ENCODE peak calls at places on chromosomes 11 and 22, in ten cellular contexts. D, A, Q, S, R, M, Z, K, E and L are unnamed samples.
A peak's percentile ranks its signal among the peaks of the same experiment; 100 is the strongest.

GRCh38 chr22:19665784-19666662 is 48.3 kb upstream of the SEPTIN5 start:
- DNase-seq in D (peak; percentile 34), A (no peak), Q (no peak), S (no peak), R (no peak), M (no peak), Z (no peak), K (no peak), E (no peak), L (no peak)

GRCh38 chr11:19907839-19908238 is 195.2 kb downstream of the NAV2 start:
- DNase-seq in D (no peak), A (no peak), Q (no peak), S (no peak), R (no peak), M (no peak), Z (no peak), K (no peak), E (peak; percentile 38), L (no peak)

GRCh38 chr11:78801161-78801884 is 226.7 kb upstream of the NARS2 start:
- DNase-seq in D (no peak), A (peak; percentile 92), Q (peak; percentile 43), S (peak; percentile 91), R (no peak), M (no peak), Z (no peak), K (no peak), E (no peak), L (no peak)

GRCh38 chr11:766106-766940 is 11.0 kb downstream of the GATD1 start:
- DNase-seq in D (no peak), A (no peak), Q (peak; percentile 51), S (no peak), R (no peak), M (no peak), Z (no peak), K (no peak), E (no peak), L (no peak)

GRCh38 chr22:19704355-19705015 is 9.8 kb upstream of the SEPTIN5 start:
- DNase-seq in D (no peak), A (no peak), Q (no peak), S (no peak), R (no peak), M (no peak), Z (no peak), K (no peak), E (no peak), L (no peak)

GRCh38 chr11:18526521-18527296 is at the start of gene TSG101:
- DNase-seq in D (peak; percentile 98), A (peak; percentile 90), Q (peak; percentile 97), S (peak; percentile 95), R (peak; percentile 95), M (peak; percentile 88), Z (peak; percentile 95), K (peak; percentile 94), E (peak; percentile 97), L (peak; percentile 93)

GRCh38 chr11:9462806-9463537 is 2.2 kb downstream of the ZNF143 start:
- DNase-seq in D (no peak), A (no peak), Q (peak; percentile 20), S (peak; percentile 9), R (no peak), M (no peak), Z (no peak), K (no peak), E (no peak), L (no peak)

GRCh38 chr22:31290494-31291402 is 1.5 kb downstream of the PIK3IP1 start:
- DNase-seq in D (peak; percentile 97), A (peak; percentile 88), Q (peak; percentile 89), S (peak; percentile 91), R (peak; percentile 95), M (peak; percentile 61), Z (peak; percentile 94), K (peak; percentile 98), E (peak; percentile 94), L (peak; percentile 97)

GRCh38 chr11:123316003-123316402 is 114.1 kb upstream of the GRAMD1B start:
- DNase-seq in D (no peak), A (peak; percentile 10), Q (no peak), S (peak; percentile 76), R (no peak), M (no peak), Z (no peak), K (no peak), E (no peak), L (no peak)

GRCh38 chr11:59413646-59414045 is 12.6 kb downstream of the OR5A2 start:
- DNase-seq in D (no peak), A (no peak), Q (no peak), S (no peak), R (no peak), M (no peak), Z (no peak), K (no peak), E (no peak), L (no peak)

GRCh38 chr22:46881373-46882118 is 119.1 kb downstream of the TBC1D22A start:
- DNase-seq in D (no peak), A (peak; percentile 14), Q (no peak), S (no peak), R (no peak), M (no peak), Z (peak; percentile 55), K (no peak), E (peak; percentile 70), L (no peak)

GRCh38 chr11:120133216-120134105 is 4.5 kb downstream of the TRIM29 start:
- DNase-seq in D (no peak), A (no peak), Q (no peak), S (no peak), R (no peak), M (no peak), Z (no peak), K (no peak), E (no peak), L (no peak)

GRCh38 chr22:26599505-26599904 is 9.6 kb upstream of the TPST2 start:
- DNase-seq in D (no peak), A (no peak), Q (no peak), S (no peak), R (no peak), M (no peak), Z (no peak), K (no peak), E (no peak), L (no peak)
- H3K27ac ChIP-seq in D (no peak overlapping the region), A (no peak overlapping the region), Q (no peak overlapping the region), S (no peak overlapping the region), R (no peak overlapping the region), M (no peak overlapping the region), Z (no peak overlapping the region), K (no peak overlapping the region), E (no peak overlapping the region), L (no peak overlapping the region)

GRCh38 chr22:29139965-29140782 is 65.5 kb upstream of the EMID1 start:
- DNase-seq in D (no peak), A (no peak), Q (no peak), S (peak; percentile 95), R (no peak), M (no peak), Z (no peak), K (no peak), E (no peak), L (no peak)
- H3K27ac ChIP-seq in D (no peak overlapping the region), A (no peak overlapping the region), Q (no peak overlapping the region), S (no peak overlapping the region), R (no peak overlapping the region), M (no peak overlapping the region), Z (peak overlapping the region; percentile 50), K (no peak overlapping the region), E (no peak overlapping the region), L (no peak overlapping the region)

DNA sequence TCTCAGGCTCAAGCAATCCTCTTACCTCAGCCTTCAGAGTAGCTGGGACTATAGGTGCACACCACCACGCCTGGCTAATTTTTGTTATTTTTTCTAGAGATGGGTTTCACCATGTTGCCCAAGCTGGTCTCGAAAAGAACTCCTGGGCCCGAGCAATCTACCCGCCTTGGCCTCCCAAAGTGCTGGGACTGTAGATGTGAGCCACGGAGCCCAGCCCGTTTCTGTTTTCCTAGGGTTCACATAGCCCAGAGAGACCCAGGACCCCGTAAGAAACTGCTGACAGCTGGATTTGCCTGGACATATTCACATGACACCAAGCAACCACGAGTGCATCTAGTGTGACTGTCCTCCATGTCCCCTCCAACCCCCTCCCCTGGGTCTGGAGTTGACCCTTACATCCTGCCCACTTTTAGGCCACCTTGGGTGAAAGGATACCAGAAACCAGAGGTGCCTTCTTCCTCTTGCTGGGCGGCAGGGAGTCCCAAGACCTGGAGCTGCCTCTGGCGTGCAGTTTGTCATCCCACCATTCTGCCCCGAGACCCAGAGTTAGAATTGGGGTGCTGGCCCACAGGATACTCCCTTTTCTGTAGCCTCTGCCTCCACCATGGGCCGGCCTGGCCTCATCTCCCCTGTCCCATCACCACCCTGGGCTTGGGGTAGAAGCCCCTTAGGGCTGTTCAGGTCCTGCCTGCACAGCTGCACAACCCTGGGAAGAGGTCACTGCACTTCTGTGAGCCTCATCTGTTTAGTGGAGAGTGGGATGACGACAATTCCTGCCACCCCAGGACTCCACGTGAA is 3.7 kb upstream of the RIN1 start:
- DNase-seq in D (no peak), A (no peak), Q (no peak), S (no peak), R (no peak), M (no peak), Z (no peak), K (no peak), E (peak; percentile 20), L (no peak)
- H3K27ac ChIP-seq in D (no peak overlapping the region), A (no peak overlapping the region), Q (no peak overlapping the region), S (no peak overlapping the region), R (no peak overlapping the region), M (no peak overlapping the region), Z (no peak overlapping the region), K (no peak overlapping the region), E (no peak overlapping the region), L (no peak overlapping the region)

GRCh38 chr11:69102161-69102695 is 53.5 kb downstream of the TPCN2 start:
- DNase-seq in D (no peak), A (no peak), Q (no peak), S (no peak), R (no peak), M (no peak), Z (no peak), K (no peak), E (no peak), L (no peak)

GRCh38 chr11:69101100-69101791 is 52.5 kb downstream of the TPCN2 start:
- DNase-seq in D (peak; percentile 96), A (peak; percentile 19), Q (peak; percentile 81), S (peak; percentile 83), R (peak; percentile 88), M (peak; percentile 49), Z (peak; percentile 78), K (peak; percentile 63), E (peak; percentile 85), L (peak; percentile 58)

GRCh38 chr11:69100454-69101099 is 51.8 kb downstream of the TPCN2 start:
- DNase-seq in D (no peak), A (no peak), Q (no peak), S (no peak), R (no peak), M (no peak), Z (no peak), K (no peak), E (no peak), L (no peak)

GRCh38 chr11:69102732-69103615 is 52.8 kb upstream of the SMIM38 start:
- DNase-seq in D (peak; percentile 78), A (no peak), Q (no peak), S (no peak), R (no peak), M (no peak), Z (no peak), K (no peak), E (no peak), L (no peak)

DNA sequence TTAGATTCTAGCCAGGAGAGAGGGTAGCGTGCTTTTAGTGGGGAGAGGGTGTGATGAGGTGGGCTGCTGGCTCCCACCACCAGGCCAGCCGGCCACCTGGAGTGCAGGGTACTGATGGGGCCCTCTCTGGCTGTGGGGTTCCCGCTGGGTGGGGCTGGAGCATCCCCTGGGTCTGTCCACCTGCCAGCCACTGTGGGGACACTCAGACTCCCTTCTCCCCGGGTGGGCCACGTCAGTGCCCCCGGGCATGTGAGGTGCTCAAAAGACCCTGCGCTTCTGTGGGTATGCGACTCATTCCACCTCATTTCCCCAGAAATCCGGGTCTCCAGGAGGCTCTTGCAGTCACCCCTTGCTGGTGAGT is 53.0 kb downstream of the TPCN2 start:
- DNase-seq in D (no peak), A (no peak), Q (no peak), S (no peak), R (no peak), M (no peak), Z (no peak), K (no peak), E (no peak), L (no peak)
- H3K27ac ChIP-seq in D (no peak overlapping the region), A (no peak overlapping the region), Q (peak overlapping the region; percentile 71), S (no peak overlapping the region), R (no peak overlapping the region), M (no peak overlapping the region), Z (no peak overlapping the region), K (no peak overlapping the region), E (no peak overlapping the region), L (no peak overlapping the region)